ENCODE peak calls at places on chromosomes 5 and 9, in nine cellular contexts. One of them, this sample, is unnamed.

GRCh38 chr9:34291423-34291822 is 37.6 kb downstream of the KIF24 start:
- DNase-seq in pancreas: no peak
- DNase-seq in ovary: no peak
- DNase-seq in neuronal stem cell: no peak
- DNase-seq in PC-3: no peak
- DNase-seq in upper lobe of right lung: no peak
- DNase-seq in DND-41: no peak
- DNase-seq in IMR-90: no peak
- DNase-seq in tibial artery: no peak
- DNase-seq in this sample: no peak

GRCh38 chr5:74612059-74612458 is 28.5 kb downstream of the ENC1 start:
- DNase-seq in pancreas: no peak
- DNase-seq in ovary: no peak
- DNase-seq in neuronal stem cell: no peak
- DNase-seq in PC-3: no peak
- DNase-seq in upper lobe of right lung: no peak
- DNase-seq in DND-41: no peak
- DNase-seq in IMR-90: no peak
- DNase-seq in tibial artery: no peak
- DNase-seq in this sample: no peak

GRCh38 chr5:145237843-145238242 is 597.3 kb downstream of the PRELID2 start:
- DNase-seq in pancreas: no peak
- DNase-seq in ovary: no peak
- DNase-seq in neuronal stem cell: peak
- DNase-seq in PC-3: peak
- DNase-seq in upper lobe of right lung: no peak
- DNase-seq in DND-41: peak
- DNase-seq in IMR-90: peak
- DNase-seq in tibial artery: no peak
- DNase-seq in this sample: no peak

GRCh38 chr5:151470440-151470839 is 23.0 kb downstream of the SLC36A1 start:
- DNase-seq in pancreas: no peak
- DNase-seq in ovary: no peak
- DNase-seq in neuronal stem cell: no peak
- DNase-seq in PC-3: no peak
- DNase-seq in upper lobe of right lung: no peak
- DNase-seq in DND-41: no peak
- DNase-seq in IMR-90: peak
- DNase-seq in tibial artery: no peak
- DNase-seq in this sample: no peak

GRCh38 chr9:75000835-75001234 is 27.3 kb downstream of the CARNMT1 start:
- DNase-seq in pancreas: no peak
- DNase-seq in ovary: no peak
- DNase-seq in neuronal stem cell: no peak
- DNase-seq in PC-3: no peak
- DNase-seq in upper lobe of right lung: no peak
- DNase-seq in DND-41: no peak
- DNase-seq in IMR-90: no peak
- DNase-seq in tibial artery: no peak
- DNase-seq in this sample: no peak

GRCh38 chr9:119365291-119366027 is 3.8 kb downstream of the BRINP1 start:
- DNase-seq in pancreas: no peak
- DNase-seq in ovary: no peak
- DNase-seq in neuronal stem cell: peak
- DNase-seq in PC-3: peak
- DNase-seq in upper lobe of right lung: no peak
- DNase-seq in DND-41: no peak
- DNase-seq in IMR-90: no peak
- DNase-seq in tibial artery: no peak
- DNase-seq in this sample: no peak

GRCh38 chr5:139272471-139273321 is 20.8 kb upstream of the MATR3 start:
- DNase-seq in pancreas: no peak
- DNase-seq in ovary: no peak
- DNase-seq in neuronal stem cell: no peak
- DNase-seq in PC-3: no peak
- DNase-seq in upper lobe of right lung: no peak
- DNase-seq in DND-41: peak
- DNase-seq in IMR-90: peak
- DNase-seq in tibial artery: no peak
- DNase-seq in this sample: no peak

GRCh38 chr9:27660148-27660547 is 86.9 kb upstream of the C9orf72 start:
- DNase-seq in pancreas: no peak
- DNase-seq in ovary: no peak
- DNase-seq in neuronal stem cell: no peak
- DNase-seq in PC-3: no peak
- DNase-seq in upper lobe of right lung: no peak
- DNase-seq in DND-41: no peak
- DNase-seq in IMR-90: no peak
- DNase-seq in tibial artery: no peak
- DNase-seq in this sample: no peak

GRCh38 chr5:12133520-12133919 is 229.3 kb upstream of the CTNND2 start:
- DNase-seq in pancreas: no peak
- DNase-seq in ovary: no peak
- DNase-seq in neuronal stem cell: no peak
- DNase-seq in PC-3: peak
- DNase-seq in upper lobe of right lung: no peak
- DNase-seq in DND-41: no peak
- DNase-seq in IMR-90: no peak
- DNase-seq in tibial artery: no peak
- DNase-seq in this sample: no peak

GRCh38 chr5:180607861-180608571 is 16.7 kb upstream of the SCGB3A1 start:
- DNase-seq in pancreas: peak
- DNase-seq in ovary: no peak
- DNase-seq in neuronal stem cell: no peak
- DNase-seq in PC-3: no peak
- DNase-seq in upper lobe of right lung: peak
- DNase-seq in DND-41: no peak
- DNase-seq in IMR-90: no peak
- DNase-seq in tibial artery: no peak
- DNase-seq in this sample: no peak

GRCh38 chr5:123176224-123176937 is 87.3 kb downstream of the PRDM6 start:
- DNase-seq in pancreas: no peak
- DNase-seq in ovary: no peak
- DNase-seq in neuronal stem cell: no peak
- DNase-seq in PC-3: no peak
- DNase-seq in upper lobe of right lung: no peak
- DNase-seq in DND-41: no peak
- DNase-seq in IMR-90: peak
- DNase-seq in tibial artery: no peak
- DNase-seq in this sample: no peak

GRCh38 chr9:69820955-69821788 is 555 bp downstream of the CFAP95 start:
- DNase-seq in pancreas: no peak
- DNase-seq in ovary: no peak
- DNase-seq in neuronal stem cell: no peak
- DNase-seq in PC-3: no peak
- DNase-seq in upper lobe of right lung: no peak
- DNase-seq in DND-41: no peak
- DNase-seq in IMR-90: no peak
- DNase-seq in tibial artery: no peak
- DNase-seq in this sample: no peak

GRCh38 chr9:112012026-112012902 is 115.7 kb downstream of the UGCG start:
- DNase-seq in pancreas: no peak
- DNase-seq in ovary: peak
- DNase-seq in neuronal stem cell: no peak
- DNase-seq in PC-3: peak
- DNase-seq in upper lobe of right lung: no peak
- DNase-seq in DND-41: no peak
- DNase-seq in IMR-90: peak
- DNase-seq in tibial artery: peak
- DNase-seq in this sample: peak

GRCh38 chr5:78326930-78327329 is 32.4 kb upstream of the AP3B1 start:
- DNase-seq in pancreas: no peak
- DNase-seq in ovary: no peak
- DNase-seq in neuronal stem cell: no peak
- DNase-seq in PC-3: no peak
- DNase-seq in upper lobe of right lung: no peak
- DNase-seq in DND-41: no peak
- DNase-seq in IMR-90: no peak
- DNase-seq in tibial artery: no peak
- DNase-seq in this sample: no peak

GRCh38 chr5:16568875-16569580 is 47.8 kb downstream of the RETREG1 start:
- DNase-seq in pancreas: no peak
- DNase-seq in ovary: no peak
- DNase-seq in neuronal stem cell: no peak
- DNase-seq in PC-3: no peak
- DNase-seq in upper lobe of right lung: no peak
- DNase-seq in DND-41: no peak
- DNase-seq in IMR-90: no peak
- DNase-seq in tibial artery: no peak
- DNase-seq in this sample: no peak
- H3K4me3 ChIP-seq in pancreas: no peak
- H3K4me3 ChIP-seq in ovary: no peak
- H3K4me3 ChIP-seq in neuronal stem cell: no peak
- H3K4me3 ChIP-seq in PC-3: no peak
- H3K4me3 ChIP-seq in upper lobe of right lung: no peak
- H3K4me3 ChIP-seq in DND-41: no peak
- H3K4me3 ChIP-seq in IMR-90: no peak
- H3K4me3 ChIP-seq in tibial artery: no peak
- H3K4me3 ChIP-seq in this sample: no peak

GRCh38 chr5:100505984-100506670 is 29.0 kb upstream of the FAM174A start:
- DNase-seq in pancreas: no peak
- DNase-seq in ovary: no peak
- DNase-seq in neuronal stem cell: no peak
- DNase-seq in PC-3: peak
- DNase-seq in upper lobe of right lung: no peak
- DNase-seq in DND-41: no peak
- DNase-seq in IMR-90: peak
- DNase-seq in tibial artery: no peak
- DNase-seq in this sample: peak
- H3K27ac ChIP-seq in pancreas: no peak
- H3K27ac ChIP-seq in ovary: no peak
- H3K27ac ChIP-seq in neuronal stem cell: no peak
- H3K27ac ChIP-seq in PC-3: peak
- H3K27ac ChIP-seq in upper lobe of right lung: no peak
- H3K27ac ChIP-seq in DND-41: no peak
- H3K27ac ChIP-seq in IMR-90: no peak
- H3K27ac ChIP-seq in tibial artery: no peak
- H3K27ac ChIP-seq in this sample: no peak

GRCh38 chr5:104345513-104345823 is 782.9 kb upstream of the NUDT12 start:
- DNase-seq in pancreas: no peak
- DNase-seq in ovary: no peak
- DNase-seq in neuronal stem cell: no peak
- DNase-seq in PC-3: no peak
- DNase-seq in upper lobe of right lung: no peak
- DNase-seq in DND-41: no peak
- DNase-seq in IMR-90: no peak
- DNase-seq in tibial artery: no peak
- DNase-seq in this sample: no peak
- H3K4me3 ChIP-seq in pancreas: no peak
- H3K4me3 ChIP-seq in ovary: no peak
- H3K4me3 ChIP-seq in neuronal stem cell: no peak
- H3K4me3 ChIP-seq in PC-3: peak
- H3K4me3 ChIP-seq in upper lobe of right lung: no peak
- H3K4me3 ChIP-seq in DND-41: no peak
- H3K4me3 ChIP-seq in IMR-90: no peak
- H3K4me3 ChIP-seq in tibial artery: no peak
- H3K4me3 ChIP-seq in this sample: no peak

GRCh38 chr5:62477801-62478200 is 65.2 kb downstream of the IPO11 start:
- DNase-seq in pancreas: no peak
- DNase-seq in ovary: no peak
- DNase-seq in neuronal stem cell: no peak
- DNase-seq in PC-3: no peak
- DNase-seq in upper lobe of right lung: no peak
- DNase-seq in DND-41: no peak
- DNase-seq in IMR-90: peak
- DNase-seq in tibial artery: no peak
- DNase-seq in this sample: no peak
- H3K27ac ChIP-seq in pancreas: no peak
- H3K27ac ChIP-seq in ovary: no peak
- H3K27ac ChIP-seq in neuronal stem cell: no peak
- H3K27ac ChIP-seq in PC-3: no peak
- H3K27ac ChIP-seq in upper lobe of right lung: no peak
- H3K27ac ChIP-seq in DND-41: no peak
- H3K27ac ChIP-seq in IMR-90: no peak
- H3K27ac ChIP-seq in tibial artery: no peak
- H3K27ac ChIP-seq in this sample: no peak

GRCh38 chr5:59800375-59800893 is 93.1 kb downstream of the PDE4D start:
- DNase-seq in pancreas: no peak
- DNase-seq in ovary: no peak
- DNase-seq in neuronal stem cell: no peak
- DNase-seq in PC-3: no peak
- DNase-seq in upper lobe of right lung: no peak
- DNase-seq in DND-41: no peak
- DNase-seq in IMR-90: no peak
- DNase-seq in tibial artery: no peak
- DNase-seq in this sample: no peak
- H3K4me3 ChIP-seq in pancreas: no peak
- H3K4me3 ChIP-seq in ovary: no peak
- H3K4me3 ChIP-seq in neuronal stem cell: no peak
- H3K4me3 ChIP-seq in PC-3: no peak
- H3K4me3 ChIP-seq in upper lobe of right lung: no peak
- H3K4me3 ChIP-seq in DND-41: no peak
- H3K4me3 ChIP-seq in IMR-90: no peak
- H3K4me3 ChIP-seq in tibial artery: no peak
- H3K4me3 ChIP-seq in this sample: no peak

DNA sequence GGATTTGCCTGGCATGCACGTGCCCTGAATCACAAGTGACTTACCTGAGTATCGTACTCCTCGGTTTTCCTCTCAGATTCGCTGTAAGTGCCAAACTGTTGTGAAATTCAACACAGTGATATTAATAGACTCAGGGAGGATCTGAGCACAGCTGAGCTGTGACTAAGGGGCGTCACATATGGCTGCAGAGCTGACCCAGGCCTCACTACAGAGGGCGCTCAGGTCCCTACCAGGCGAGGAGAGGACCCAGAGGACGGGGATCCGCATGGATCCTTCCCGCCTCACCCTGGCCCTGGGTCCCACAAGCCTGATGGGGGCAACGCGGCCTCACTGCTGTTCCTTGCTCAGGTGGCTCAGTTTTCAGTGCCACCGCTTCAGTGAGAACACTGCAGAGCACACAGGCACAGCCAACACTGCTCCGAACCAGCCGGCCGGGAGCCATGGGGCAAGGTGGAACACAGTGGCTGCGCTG is 20.1 kb downstream of the CLPTM1L start:
- DNase-seq in pancreas: no peak
- DNase-seq in ovary: no peak
- DNase-seq in neuronal stem cell: no peak
- DNase-seq in PC-3: no peak
- DNase-seq in upper lobe of right lung: peak
- DNase-seq in DND-41: no peak
- DNase-seq in IMR-90: no peak
- DNase-seq in tibial artery: peak
- DNase-seq in this sample: no peak
- H3K27ac ChIP-seq in pancreas: no peak
- H3K27ac ChIP-seq in ovary: no peak
- H3K27ac ChIP-seq in neuronal stem cell: no peak
- H3K27ac ChIP-seq in PC-3: no peak
- H3K27ac ChIP-seq in upper lobe of right lung: no peak
- H3K27ac ChIP-seq in DND-41: peak
- H3K27ac ChIP-seq in IMR-90: no peak
- H3K27ac ChIP-seq in tibial artery: no peak
- H3K27ac ChIP-seq in this sample: no peak

This sample was measured in AG04450.